ENCODE peak calls at places on chromosomes 5 and 9, in six cellular contexts. One of them, this sample, is unnamed.

GRCh38 chr9:34134521-34134920 is 8.0 kb upstream of the DCAF12 start:
- DNase-seq in mesothelial cell of epicardium: no peak
- DNase-seq in heart right ventricle: no peak
- DNase-seq in HFFc6: no peak
- DNase-seq in progenitor cell of endocrine pancreas: no peak
- DNase-seq in breast epithelium: no peak
- DNase-seq in this sample: no peak

GRCh38 chr5:177377851-177378776 is 6.1 kb upstream of the SLC34A1 start:
- DNase-seq in HFFc6: no peak
- DNase-seq in heart right ventricle: no peak
- DNase-seq in mesothelial cell of epicardium: no peak
- DNase-seq in progenitor cell of endocrine pancreas: no peak
- DNase-seq in breast epithelium: no peak
- DNase-seq in this sample: no peak

GRCh38 chr5:2607622-2608021 is 143.9 kb downstream of the IRX2 start:
- DNase-seq in mesothelial cell of epicardium: no peak
- DNase-seq in HFFc6: no peak
- DNase-seq in breast epithelium: no peak
- DNase-seq in heart right ventricle: no peak
- DNase-seq in progenitor cell of endocrine pancreas: no peak
- DNase-seq in this sample: no peak

GRCh38 chr9:36559036-36559695 is 13.5 kb upstream of the MELK start:
- DNase-seq in breast epithelium: no peak
- DNase-seq in heart right ventricle: no peak
- DNase-seq in progenitor cell of endocrine pancreas: no peak
- DNase-seq in mesothelial cell of epicardium: no peak
- DNase-seq in HFFc6: peak; percentile 56
- DNase-seq in this sample: no peak

GRCh38 chr9:129988607-129989361 is 54.2 kb downstream of the FNBP1 start:
- DNase-seq in progenitor cell of endocrine pancreas: no peak
- DNase-seq in heart right ventricle: no peak
- DNase-seq in HFFc6: no peak
- DNase-seq in mesothelial cell of epicardium: no peak
- DNase-seq in breast epithelium: no peak
- DNase-seq in this sample: no peak

GRCh38 chr9:110033869-110034268 is 174.1 kb downstream of the C9orf152 start:
- DNase-seq in heart right ventricle: no peak
- DNase-seq in HFFc6: peak; percentile 21
- DNase-seq in breast epithelium: no peak
- DNase-seq in progenitor cell of endocrine pancreas: no peak
- DNase-seq in mesothelial cell of epicardium: no peak
- DNase-seq in this sample: no peak

GRCh38 chr9:100674419-100675122 is 96.7 kb downstream of the CAVIN4 start:
- DNase-seq in mesothelial cell of epicardium: no peak
- DNase-seq in progenitor cell of endocrine pancreas: no peak
- DNase-seq in heart right ventricle: no peak
- DNase-seq in HFFc6: no peak
- DNase-seq in breast epithelium: no peak
- DNase-seq in this sample: no peak

GRCh38 chr5:151475378-151475777 is 28.0 kb downstream of the SLC36A1 start:
- DNase-seq in heart right ventricle: no peak
- DNase-seq in mesothelial cell of epicardium: no peak
- DNase-seq in HFFc6: no peak
- DNase-seq in progenitor cell of endocrine pancreas: no peak
- DNase-seq in breast epithelium: no peak
- DNase-seq in this sample: no peak

GRCh38 chr5:177035982-177036381 is 13.5 kb downstream of the ZNF346 start:
- DNase-seq in heart right ventricle: no peak
- DNase-seq in progenitor cell of endocrine pancreas: no peak
- DNase-seq in HFFc6: no peak
- DNase-seq in breast epithelium: no peak
- DNase-seq in mesothelial cell of epicardium: no peak
- DNase-seq in this sample: no peak

GRCh38 chr5:137629646-137630045 is 106.2 kb downstream of the KLHL3 start:
- DNase-seq in progenitor cell of endocrine pancreas: no peak
- DNase-seq in mesothelial cell of epicardium: no peak
- DNase-seq in heart right ventricle: no peak
- DNase-seq in HFFc6: peak; percentile 53
- DNase-seq in breast epithelium: no peak
- DNase-seq in this sample: no peak

GRCh38 chr5:177478711-177479646 is 5.5 kb upstream of the DBN1 start:
- DNase-seq in progenitor cell of endocrine pancreas: no peak
- DNase-seq in breast epithelium: no peak
- DNase-seq in HFFc6: no peak
- DNase-seq in mesothelial cell of epicardium: no peak
- DNase-seq in heart right ventricle: peak; percentile 88
- DNase-seq in this sample: no peak

DNA sequence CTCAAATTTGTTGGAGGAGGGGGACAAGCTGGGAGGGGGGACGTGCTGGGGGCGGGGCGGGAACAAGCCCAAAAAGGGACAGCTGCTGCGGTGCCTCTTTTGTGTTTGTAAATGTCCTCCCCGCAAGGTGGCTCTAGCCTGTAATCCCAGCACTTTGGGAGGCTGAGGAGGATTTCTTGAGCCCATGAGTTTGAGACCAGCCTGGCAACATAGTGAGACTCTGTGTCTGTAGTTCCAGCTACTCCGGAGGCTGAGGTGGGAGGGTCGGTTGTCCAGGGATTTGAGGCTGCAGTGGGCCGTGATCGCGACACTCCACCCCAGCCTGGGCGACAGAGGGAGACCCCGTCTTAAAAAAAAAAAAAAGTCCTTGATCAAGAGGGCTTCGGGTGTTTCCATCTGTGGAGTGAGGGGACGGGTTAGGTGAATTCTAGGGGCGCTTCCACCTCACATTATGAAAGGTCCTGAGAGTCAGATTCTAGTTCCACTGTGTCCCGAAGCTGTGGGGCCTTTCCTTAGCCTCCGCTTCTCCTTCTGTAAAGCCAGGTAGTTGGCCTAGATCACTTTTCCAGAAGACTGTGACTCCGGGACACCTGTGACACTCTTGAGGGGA is 779 bp upstream of the CTNNA1 start:
- DNase-seq in progenitor cell of endocrine pancreas: no peak
- DNase-seq in HFFc6: peak; percentile 33
- DNase-seq in mesothelial cell of epicardium: no peak
- DNase-seq in heart right ventricle: no peak
- DNase-seq in breast epithelium: no peak
- DNase-seq in this sample: no peak
- TF ChIP-seq CTCF in progenitor cell of endocrine pancreas: no peak
- TF ChIP-seq CTCF in HFFc6: peak; percentile 31
- TF ChIP-seq CTCF in mesothelial cell of epicardium: no peak
- TF ChIP-seq CTCF in heart right ventricle: peak; percentile 18
- TF ChIP-seq CTCF in breast epithelium: no peak
- TF ChIP-seq CTCF in this sample: no peak

DNA sequence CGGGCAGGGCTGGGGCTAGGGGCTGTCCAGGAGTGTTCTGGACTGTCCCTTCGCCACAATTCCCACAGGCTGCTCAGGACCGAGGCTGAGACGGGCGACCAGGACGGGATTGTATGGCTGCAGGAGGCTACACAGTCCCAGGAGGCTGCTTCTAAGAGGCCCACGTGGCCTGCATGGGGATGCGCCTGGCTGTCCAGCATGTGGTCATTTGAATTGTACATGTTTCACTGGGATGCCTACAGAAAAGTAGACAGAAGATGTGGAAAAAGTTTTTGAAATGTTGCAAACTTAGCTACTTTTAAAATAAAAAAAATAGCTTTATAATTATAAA is 32.6 kb upstream of the SPTLC1 start:
- DNase-seq in mesothelial cell of epicardium: no peak
- DNase-seq in HFFc6: no peak
- DNase-seq in breast epithelium: no peak
- DNase-seq in progenitor cell of endocrine pancreas: no peak
- DNase-seq in heart right ventricle: no peak
- DNase-seq in this sample: no peak
- TF ChIP-seq CTCF in mesothelial cell of epicardium: no peak
- TF ChIP-seq CTCF in HFFc6: no peak
- TF ChIP-seq CTCF in breast epithelium: no peak
- TF ChIP-seq CTCF in progenitor cell of endocrine pancreas: no peak
- TF ChIP-seq CTCF in heart right ventricle: no peak
- TF ChIP-seq CTCF in this sample: no peak

GRCh38 chr9:114488398-114489129 is 16.7 kb downstream of the WHRN start:
- DNase-seq in breast epithelium: no peak
- DNase-seq in mesothelial cell of epicardium: no peak
- DNase-seq in progenitor cell of endocrine pancreas: no peak
- DNase-seq in heart right ventricle: no peak
- DNase-seq in HFFc6: no peak
- DNase-seq in this sample: no peak
- TF ChIP-seq CTCF in breast epithelium: no peak
- TF ChIP-seq CTCF in mesothelial cell of epicardium: no peak
- TF ChIP-seq CTCF in progenitor cell of endocrine pancreas: no peak
- TF ChIP-seq CTCF in heart right ventricle: no peak
- TF ChIP-seq CTCF in HFFc6: no peak
- TF ChIP-seq CTCF in this sample: no peak

GRCh38 chr9:19137282-19137681 is 10.0 kb upstream of the PLIN2 start:
- DNase-seq in heart right ventricle: no peak
- DNase-seq in breast epithelium: no peak
- DNase-seq in progenitor cell of endocrine pancreas: no peak
- DNase-seq in HFFc6: peak; percentile 75
- DNase-seq in mesothelial cell of epicardium: no peak
- DNase-seq in this sample: no peak

GRCh38 chr9:19138084-19138483 is 10.8 kb upstream of the PLIN2 start:
- DNase-seq in mesothelial cell of epicardium: no peak
- DNase-seq in progenitor cell of endocrine pancreas: no peak
- DNase-seq in heart right ventricle: no peak
- DNase-seq in breast epithelium: no peak
- DNase-seq in HFFc6: no peak
- DNase-seq in this sample: no peak

GRCh38 chr9:19133549-19134345 is 6.5 kb upstream of the PLIN2 start:
- DNase-seq in heart right ventricle: no peak
- DNase-seq in progenitor cell of endocrine pancreas: no peak
- DNase-seq in mesothelial cell of epicardium: no peak
- DNase-seq in HFFc6: no peak
- DNase-seq in breast epithelium: no peak
- DNase-seq in this sample: no peak

GRCh38 chr9:19130436-19130835 is 3.1 kb upstream of the PLIN2 start:
- DNase-seq in HFFc6: no peak
- DNase-seq in heart right ventricle: no peak
- DNase-seq in progenitor cell of endocrine pancreas: no peak
- DNase-seq in breast epithelium: no peak
- DNase-seq in mesothelial cell of epicardium: no peak
- DNase-seq in this sample: no peak

GRCh38 chr9:19136129-19136528 is 8.8 kb upstream of the PLIN2 start:
- DNase-seq in HFFc6: no peak
- DNase-seq in progenitor cell of endocrine pancreas: no peak
- DNase-seq in mesothelial cell of epicardium: no peak
- DNase-seq in heart right ventricle: no peak
- DNase-seq in breast epithelium: no peak
- DNase-seq in this sample: no peak
- TF ChIP-seq CTCF in HFFc6: no peak
- TF ChIP-seq CTCF in progenitor cell of endocrine pancreas: no peak
- TF ChIP-seq CTCF in mesothelial cell of epicardium: no peak
- TF ChIP-seq CTCF in heart right ventricle: no peak
- TF ChIP-seq CTCF in breast epithelium: no peak
- TF ChIP-seq CTCF in this sample: no peak

GRCh38 chr5:75156585-75156984 is 80.1 kb downstream of the ANKRD31 start:
- DNase-seq in progenitor cell of endocrine pancreas: no peak
- DNase-seq in heart right ventricle: no peak
- DNase-seq in breast epithelium: no peak
- DNase-seq in HFFc6: no peak
- DNase-seq in mesothelial cell of epicardium: no peak
- DNase-seq in this sample: no peak
- TF ChIP-seq CTCF in progenitor cell of endocrine pancreas: no peak
- TF ChIP-seq CTCF in heart right ventricle: no peak
- TF ChIP-seq CTCF in breast epithelium: no peak
- TF ChIP-seq CTCF in HFFc6: no peak
- TF ChIP-seq CTCF in mesothelial cell of epicardium: no peak
- TF ChIP-seq CTCF in this sample: no peak

DNA sequence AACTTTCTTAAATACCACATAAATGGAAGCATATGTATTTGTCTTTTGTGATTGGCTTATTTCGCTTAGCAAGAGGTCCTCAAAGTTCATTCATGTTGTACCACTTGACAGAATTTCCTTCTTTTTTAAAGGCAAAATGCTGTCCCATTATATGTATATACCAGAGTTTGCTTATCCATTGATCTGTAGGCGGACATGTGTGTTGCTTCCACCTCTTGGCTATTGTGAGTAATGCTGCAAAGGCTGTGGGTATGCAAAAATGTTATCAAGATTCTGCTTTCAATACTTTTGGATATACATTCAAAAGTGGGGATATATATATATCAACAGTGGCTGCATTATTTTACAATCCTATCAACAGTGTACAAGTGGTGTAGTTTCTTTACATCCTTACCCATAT is 271.0 kb downstream of the PRR16 start:
- DNase-seq in progenitor cell of endocrine pancreas: no peak
- DNase-seq in heart right ventricle: no peak
- DNase-seq in HFFc6: no peak
- DNase-seq in breast epithelium: no peak
- DNase-seq in mesothelial cell of epicardium: no peak
- DNase-seq in this sample: no peak
- TF ChIP-seq CTCF in progenitor cell of endocrine pancreas: no peak
- TF ChIP-seq CTCF in heart right ventricle: no peak
- TF ChIP-seq CTCF in HFFc6: no peak
- TF ChIP-seq CTCF in breast epithelium: no peak
- TF ChIP-seq CTCF in mesothelial cell of epicardium: no peak
- TF ChIP-seq CTCF in this sample: no peak

GRCh38 chr9:16575142-16575877 is 295.2 kb downstream of the BNC2 start:
- DNase-seq in mesothelial cell of epicardium: no peak
- DNase-seq in heart right ventricle: no peak
- DNase-seq in HFFc6: no peak
- DNase-seq in progenitor cell of endocrine pancreas: no peak
- DNase-seq in breast epithelium: no peak
- DNase-seq in this sample: no peak
- TF ChIP-seq CTCF in mesothelial cell of epicardium: no peak
- TF ChIP-seq CTCF in heart right ventricle: no peak
- TF ChIP-seq CTCF in HFFc6: peak; percentile 34
- TF ChIP-seq CTCF in progenitor cell of endocrine pancreas: no peak
- TF ChIP-seq CTCF in breast epithelium: no peak
- TF ChIP-seq CTCF in this sample: no peak

DNA sequence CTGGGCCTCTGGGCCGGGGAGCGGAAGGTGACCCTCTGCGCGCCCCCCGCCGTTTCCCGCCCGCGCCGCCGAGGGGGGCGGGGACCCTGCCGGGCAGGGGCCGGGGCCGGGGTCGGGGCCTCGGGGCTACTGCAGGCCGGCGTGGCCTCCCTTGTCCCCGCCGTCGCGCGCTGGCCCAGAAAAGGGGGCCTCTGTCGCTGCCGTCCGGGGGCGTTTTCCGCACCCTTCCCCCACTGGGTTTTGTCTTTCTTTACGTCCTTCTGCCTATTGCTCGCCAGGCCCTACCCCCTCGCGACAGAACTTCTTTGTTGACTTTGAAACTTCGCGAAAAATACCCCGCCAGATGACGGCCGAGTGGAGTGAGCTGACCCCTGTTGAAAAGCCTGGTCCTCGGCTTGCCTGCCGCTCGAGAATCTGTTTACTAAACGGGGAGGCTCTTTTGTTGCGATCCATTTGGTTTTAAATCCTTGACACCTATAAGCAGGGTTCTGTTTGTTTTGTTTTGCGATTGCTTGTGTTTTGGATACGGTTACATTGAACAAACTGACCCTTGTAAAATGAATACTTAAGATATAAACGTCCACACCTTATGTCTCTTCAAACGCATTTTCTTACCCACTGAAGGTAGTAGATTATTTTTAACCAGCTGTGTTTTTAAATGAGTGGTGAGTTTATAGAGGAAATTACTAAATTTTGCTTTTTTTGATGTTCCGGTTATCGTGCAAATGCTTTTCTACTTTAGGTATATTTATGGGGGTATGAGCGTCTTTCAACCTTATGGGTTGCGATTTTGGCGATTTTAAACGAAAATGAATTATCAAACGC is 765 bp downstream of the MARCHF6 start:
- DNase-seq in heart right ventricle: no peak
- DNase-seq in progenitor cell of endocrine pancreas: peak; percentile 57
- DNase-seq in HFFc6: no peak
- DNase-seq in mesothelial cell of epicardium: peak; percentile 64
- DNase-seq in breast epithelium: no peak
- DNase-seq in this sample: peak; percentile 29
- TF ChIP-seq CTCF in heart right ventricle: peak; percentile 7
- TF ChIP-seq CTCF in progenitor cell of endocrine pancreas: no peak
- TF ChIP-seq CTCF in HFFc6: no peak
- TF ChIP-seq CTCF in mesothelial cell of epicardium: no peak
- TF ChIP-seq CTCF in breast epithelium: no peak
- TF ChIP-seq CTCF in this sample: no peak

This sample was measured in CD8-positive, alpha-beta T cell.